ENCODE peak calls at places on chromosomes 16 and 17, in five cellular contexts. I is astrocyte of the cerebellum, P is GM12864, H is SJCRH30, W is HFF-Myc. X is an unnamed sample.

GRCh38 chr17:36877774-36878173 is 59.5 kb upstream of the LHX1 start:
- DNase-seq in I (no peak), P (no peak), H (no peak), W (no peak), X (no peak)

GRCh38 chr16:29745126-29745852 is 501 bp downstream of the C16orf54 start:
- DNase-seq in I (no peak), P (no peak), H (no peak), W (no peak), X (no peak)

GRCh38 chr16:87463722-87464690 is 28.8 kb downstream of the ZCCHC14 start:
- DNase-seq in I (peak), P (no peak), H (no peak), W (no peak), X (peak)

GRCh38 chr16:47872228-47872627 is 283.6 kb downstream of the ABCC12 start:
- DNase-seq in I (no peak), P (no peak), H (no peak), W (no peak), X (no peak)

GRCh38 chr17:73262676-73263642 is 1.3 kb upstream of the CPSF4L start:
- DNase-seq in I (no peak), P (no peak), H (peak), W (no peak), X (no peak)

GRCh38 chr16:20339744-20340143 is 12.4 kb upstream of the GP2 start:
- DNase-seq in I (no peak), P (no peak), H (no peak), W (no peak), X (no peak)

GRCh38 chr17:48578616-48579560 is 738 bp upstream of the HOXB4 start:
- DNase-seq in I (no peak), P (no peak), H (no peak), W (no peak), X (no peak)

GRCh38 chr17:79232957-79233356 is 158.3 kb downstream of the ENGASE start:
- DNase-seq in I (no peak), P (no peak), H (no peak), W (no peak), X (no peak)

GRCh38 chr17:45261577-45262515 is at the start of gene SPATA32:
- DNase-seq in I (no peak), P (no peak), H (no peak), W (no peak), X (no peak)

GRCh38 chr16:53290520-53290919 is 143.8 kb upstream of the RBL2 start:
- DNase-seq in I (no peak), P (no peak), H (no peak), W (no peak), X (no peak)

GRCh38 chr17:72463287-72464102 is 342.7 kb downstream of the SOX9 start:
- DNase-seq in I (no peak), P (no peak), H (no peak), W (no peak), X (no peak)

GRCh38 chr16:2985457-2985856 is 5.2 kb upstream of the PKMYT1 start:
- DNase-seq in I (no peak), P (no peak), H (peak), W (no peak), X (no peak)

GRCh38 chr16:16171332-16171919 is 51.9 kb downstream of the ABCC6 start:
- DNase-seq in I (no peak), P (no peak), H (no peak), W (no peak), X (no peak)

GRCh38 chr17:16997514-16998429 is 25.9 kb upstream of the TNFRSF13B start:
- DNase-seq in I (no peak), P (no peak), H (no peak), W (no peak), X (no peak)

GRCh38 chr17:42019509-42020404 is at the start of gene NKIRAS2:
- DNase-seq in I (peak), P (peak), H (peak), W (peak), X (peak)

GRCh38 chr17:60082946-60083471 is 4.3 kb upstream of the HEATR6 start:
- DNase-seq in I (no peak), P (no peak), H (no peak), W (no peak), X (no peak)

GRCh38 chr17:60089097-60089844 is 10.6 kb upstream of the HEATR6 start:
- DNase-seq in I (no peak), P (peak), H (no peak), W (no peak), X (no peak)

GRCh38 chr17:60090412-60090811 is 11.7 kb upstream of the HEATR6 start:
- DNase-seq in I (no peak), P (no peak), H (no peak), W (no peak), X (no peak)

GRCh38 chr17:60087882-60088669 is 9.4 kb upstream of the HEATR6 start:
- DNase-seq in I (peak), P (no peak), H (no peak), W (no peak), X (no peak)

DNA sequence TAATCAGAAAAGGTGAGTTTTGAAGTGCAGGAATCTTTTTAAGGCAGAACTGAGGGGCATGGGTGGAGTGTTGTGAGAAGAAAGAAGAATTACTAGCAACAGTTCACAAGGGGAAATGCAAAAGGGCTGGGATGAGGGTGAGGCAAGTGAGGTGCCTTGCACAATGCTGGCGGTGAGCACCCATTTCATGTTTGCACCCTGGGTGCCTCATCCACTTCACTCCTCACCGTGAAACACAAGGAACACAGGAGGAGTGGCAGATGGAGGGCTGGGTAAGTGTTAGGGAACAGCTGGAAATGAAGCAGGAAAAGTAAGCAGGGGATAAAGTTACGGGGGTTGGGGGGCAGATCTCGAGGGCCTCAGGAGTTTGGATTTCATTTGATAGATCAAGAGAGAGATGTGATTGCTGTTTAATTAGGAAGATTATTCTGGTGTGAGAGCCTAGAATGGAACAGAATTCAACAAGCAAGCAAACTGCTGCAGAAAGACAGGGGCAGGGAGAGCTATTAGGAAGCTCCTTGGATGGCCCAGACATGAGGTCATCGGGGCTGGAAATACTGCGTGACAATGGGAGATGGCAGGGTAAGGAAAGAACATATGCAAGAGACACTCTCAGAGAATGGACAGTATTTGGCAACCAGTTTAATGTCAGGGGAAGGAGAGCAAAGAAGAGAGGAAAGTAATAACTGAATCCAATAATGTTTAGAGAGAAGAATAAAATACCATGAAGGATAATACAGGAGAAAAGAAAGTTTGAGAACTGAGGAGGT is 8.3 kb upstream of the HEATR6 start:
- DNase-seq in I (no peak), P (no peak), H (peak), W (no peak), X (no peak)
- H3K4me3 ChIP-seq in I (peak), P (no peak), H (peak), W (no peak), X (peak)

GRCh38 chr17:81903415-81903831 is 1.4 kb downstream of the NPB start:
- DNase-seq in I (no peak), P (no peak), H (no peak), W (no peak), X (no peak)

GRCh38 chr17:81901167-81902022 is 643 bp upstream of the NPB start:
- DNase-seq in I (no peak), P (no peak), H (no peak), W (no peak), X (no peak)

GRCh38 chr17:81902023-81902652 is at the start of gene NPB:
- DNase-seq in I (no peak), P (no peak), H (no peak), W (no peak), X (no peak)

GRCh38 chr17:81903896-81904599 is 2.0 kb downstream of the NPB start:
- DNase-seq in I (no peak), P (no peak), H (no peak), W (no peak), X (no peak)

DNA sequence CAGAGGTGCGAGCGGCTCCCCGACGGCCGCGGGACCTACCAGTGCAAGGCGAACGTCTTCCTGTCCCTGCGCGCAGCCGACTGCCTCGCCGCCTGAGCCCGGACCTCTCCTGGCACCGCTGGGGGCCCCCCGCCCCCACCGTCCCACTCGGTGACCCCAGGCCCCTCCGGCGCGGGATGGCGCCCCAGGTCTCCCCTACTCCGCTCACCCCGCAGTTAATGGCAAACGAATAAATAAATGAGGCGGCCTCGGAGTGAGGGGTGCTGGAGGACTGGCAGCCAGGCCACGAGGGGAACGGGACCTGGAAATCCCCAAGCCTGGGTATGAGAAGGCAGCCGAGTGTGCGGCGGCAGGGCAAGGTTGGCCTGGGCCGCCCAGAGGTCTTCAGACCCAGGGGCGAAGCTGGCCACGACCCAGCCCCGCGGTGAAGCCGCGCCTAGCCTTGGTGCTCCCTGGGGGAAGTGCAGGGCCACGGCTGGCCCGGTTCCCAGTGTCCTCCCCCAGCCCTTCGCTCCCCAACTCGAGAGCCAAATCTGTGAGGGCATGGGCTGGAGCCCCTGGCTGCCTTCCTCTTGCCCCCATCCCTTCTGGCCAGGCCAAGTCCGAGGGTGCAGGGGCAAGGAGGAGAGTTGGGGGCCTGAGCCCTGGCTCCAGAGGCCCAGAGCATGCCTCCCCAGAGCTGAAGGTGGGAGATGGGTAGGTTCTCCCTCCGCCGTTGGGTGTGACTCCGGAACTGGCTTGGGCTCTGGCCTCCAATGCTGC is 796 bp downstream of the NPB start:
- DNase-seq in I (no peak), P (no peak), H (no peak), W (no peak), X (no peak)
- H3K4me3 ChIP-seq in I (peak), P (no peak), H (no peak), W (no peak), X (peak)

DNA sequence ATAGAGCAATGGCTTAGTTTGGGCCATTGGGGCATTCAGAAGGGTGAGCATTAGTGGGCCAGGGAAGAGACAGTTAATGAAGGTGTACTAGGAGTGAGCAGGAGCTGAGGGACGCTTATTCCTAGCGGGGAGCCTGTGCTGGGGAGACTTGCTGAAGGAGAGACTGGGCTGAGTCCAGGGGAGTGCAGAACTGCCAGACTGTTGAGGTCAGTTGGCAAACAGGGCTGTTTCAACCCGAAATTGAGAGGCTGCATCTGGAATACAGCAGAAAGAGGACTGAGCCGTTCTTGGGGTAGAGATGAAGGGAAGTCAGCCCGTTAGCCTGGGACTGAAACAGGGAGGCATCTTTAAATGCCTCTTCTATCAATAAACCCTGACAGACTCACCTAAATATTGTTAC is 33.2 kb downstream of the MAP2K6 start:
- DNase-seq in I (no peak), P (no peak), H (no peak), W (no peak), X (no peak)
- H3K4me3 ChIP-seq in I (no peak), P (no peak), H (no peak), W (no peak), X (no peak)

GRCh38 chr16:31427441-31428276 is 501 bp downstream of the COX6A2 start:
- DNase-seq in I (no peak), P (no peak), H (no peak), W (no peak), X (no peak)
- H3K4me3 ChIP-seq in I (no peak), P (no peak), H (no peak), W (no peak), X (peak)

GRCh38 chr16:50804290-50804907 is 62.5 kb downstream of the CYLD start:
- DNase-seq in I (no peak), P (no peak), H (no peak), W (no peak), X (no peak)
- H3K4me3 ChIP-seq in I (no peak), P (no peak), H (no peak), W (no peak), X (no peak)

DNA sequence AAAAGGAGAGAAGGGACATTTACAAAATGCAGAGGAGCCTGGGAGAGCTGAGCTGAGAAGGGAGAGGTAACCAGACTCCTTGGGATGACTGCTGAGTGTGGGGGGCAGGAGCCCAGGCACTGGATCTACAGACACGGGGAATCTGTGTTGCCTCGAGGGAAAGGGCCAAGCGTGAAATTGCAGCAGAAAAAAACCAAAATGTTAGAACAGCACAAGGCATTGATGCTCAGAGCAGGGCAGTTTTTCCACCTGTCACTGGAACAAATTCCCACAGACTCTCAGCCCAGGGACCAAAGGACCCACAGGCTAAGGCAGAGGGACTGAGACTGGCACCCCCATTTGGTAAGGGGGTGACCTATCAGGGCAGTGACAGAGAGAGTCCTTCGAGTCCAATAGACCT is 2.0 kb downstream of the PITPNM3 start:
- DNase-seq in I (no peak), P (no peak), H (peak), W (no peak), X (no peak)
- H3K4me3 ChIP-seq in I (no peak), P (no peak), H (peak), W (no peak), X (no peak)

DNA sequence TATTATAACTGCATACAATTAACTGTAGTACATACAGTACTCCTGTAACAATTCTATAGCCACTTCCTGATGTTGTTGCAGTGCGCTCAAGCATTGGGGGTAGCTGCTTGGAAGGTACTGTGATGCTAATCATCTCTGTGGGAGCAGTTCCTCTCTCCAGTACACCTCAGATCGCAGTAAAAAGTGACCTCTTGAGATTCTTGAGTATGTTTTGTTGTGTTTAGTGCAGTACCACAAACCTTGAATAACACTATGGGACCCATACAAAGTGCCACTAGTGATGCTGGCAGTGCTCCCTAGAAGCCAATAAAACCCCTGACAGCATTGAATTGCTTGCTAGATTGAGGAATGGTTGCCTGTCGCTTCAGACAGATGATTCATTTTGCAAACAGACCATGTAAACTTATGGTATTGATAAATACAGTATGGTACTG is 193.0 kb downstream of the SPECC1 start:
- DNase-seq in I (no peak), P (no peak), H (no peak), W (no peak), X (no peak)
- H3K4me3 ChIP-seq in I (no peak), P (no peak), H (no peak), W (no peak), X (no peak)

DNA sequence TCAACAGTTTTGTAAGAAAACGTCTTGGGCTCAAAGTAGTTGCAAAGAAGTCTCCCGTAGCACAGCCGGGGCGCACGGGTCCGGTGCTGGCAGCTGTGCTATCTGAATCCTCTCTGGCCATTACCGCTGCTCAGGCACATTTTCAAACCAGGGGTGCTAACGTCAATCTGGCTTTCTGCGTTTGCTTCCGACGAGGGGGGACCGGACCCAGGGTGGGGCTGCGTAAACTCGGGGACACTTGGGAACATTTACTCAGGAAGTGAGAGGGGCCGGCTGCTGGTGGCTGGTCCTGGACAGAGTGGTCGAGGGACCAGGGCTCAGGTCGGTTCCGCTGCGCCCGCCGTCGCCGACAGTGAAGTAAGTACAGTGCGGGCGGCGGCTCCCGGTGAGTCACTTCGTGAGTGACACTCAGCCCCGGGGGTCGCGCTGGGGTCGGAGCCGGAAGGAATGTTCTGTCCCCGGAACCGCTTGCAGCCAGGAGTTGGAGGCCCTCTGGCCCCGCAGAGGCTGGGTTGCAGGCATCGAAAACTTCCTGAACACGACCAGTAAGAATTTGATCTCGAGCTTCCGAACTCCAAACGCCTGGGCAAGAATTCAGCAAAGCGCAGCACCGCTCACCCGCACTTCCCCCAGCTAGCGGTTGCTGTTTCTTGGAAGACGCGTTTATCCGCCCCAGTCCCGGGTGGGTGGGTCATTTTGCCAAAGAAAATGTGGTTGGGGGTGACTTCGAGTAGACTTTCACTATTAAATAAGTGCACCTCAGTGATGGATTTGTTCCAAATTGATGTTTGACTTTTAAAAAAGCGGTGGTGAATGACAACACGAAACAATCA is 1.4 kb upstream of the HS3ST3B1 start:
- DNase-seq in I (no peak), P (no peak), H (peak), W (no peak), X (no peak)
- H3K4me3 ChIP-seq in I (peak), P (peak), H (peak), W (peak), X (peak)